ENCODE peak calls at places on chromosomes 4 and X, in four cellular contexts. A is endothelial cell, G is sciatic nerve, U is NCI-H1092. K is an unnamed sample.

GRCh38 chr4:11748169-11748872 is 319.6 kb upstream of the HS3ST1 start:
- DNase-seq in U (no peak), G (no peak), A (no peak), K (no peak)

GRCh38 chr4:78372282-78372988 is 179.1 kb upstream of the ANXA3 start:
- DNase-seq in A (no peak), G (no peak), U (no peak), K (no peak)

GRCh38 chr4:115315182-115315581 is 201.8 kb upstream of the NDST4 start:
- DNase-seq in A (no peak), G (no peak), U (no peak), K (no peak)

GRCh38 chrX:44784241-44784640 is 59.6 kb upstream of the DUSP21 start:
- DNase-seq in A (no peak), G (no peak), U (no peak), K (no peak)

GRCh38 chr4:20219526-20219925 is 32.2 kb upstream of the SLIT2 start:
- DNase-seq in G (no peak), A (no peak), U (no peak), K (no peak)

GRCh38 chr4:165502919-165503907 is 124.4 kb downstream of the CPE start:
- DNase-seq in A (no peak), U (no peak), G (no peak), K (no peak)

GRCh38 chrX:55379396-55379795 is 72.5 kb upstream of the MAGEH1 start:
- DNase-seq in U (no peak), A (no peak), G (no peak), K (no peak)

GRCh38 chr4:21802406-21802805 is 146.2 kb downstream of the KCNIP4 start:
- DNase-seq in U (no peak), G (no peak), A (no peak), K (no peak)

GRCh38 chr4:189304179-189304578 is 636.5 kb upstream of the FRG1 start:
- DNase-seq in A (no peak), U (no peak), G (no peak), K (no peak)

GRCh38 chrX:123807825-123808416 is 51.9 kb upstream of the XIAP start:
- DNase-seq in G (no peak), A (no peak), U (no peak), K (no peak)

GRCh38 chrX:16869393-16870094 is 618 bp downstream of the RBBP7 start:
- DNase-seq in G (peak), U (peak), A (peak), K (peak)

GRCh38 chr4:26150948-26151347 is 169.9 kb upstream of the RBPJ start:
- DNase-seq in U (no peak), G (no peak), A (no peak), K (no peak)

GRCh38 chr4:78707793-78708192 is 68.4 kb upstream of the BMP2K start:
- DNase-seq in A (no peak), U (no peak), G (no peak), K (no peak)

GRCh38 chr4:82473621-82474164 is 43.3 kb downstream of the ENOPH1 start:
- DNase-seq in U (no peak), A (no peak), G (no peak), K (no peak)